ENCODE peak calls at places on chromosome 21, in four cellular contexts. D is breast epithelium; S is T-helper 22 cell; K is stimulated activated CD4-positive, alpha-beta T cell treated with anti-CD3 and anti-CD28 coated beads, Interleukin-1b, Interleukin-23, amount 100 ng/mL, for 24 hours. P is an unnamed sample.

GRCh38 chr21:30146558-30147282 is 19.9 kb downstream of the CLDN17 start:
- DNase-seq in S (no peak), K (no peak), D (peak), P (no peak)

GRCh38 chr21:33380483-33380998 is 22.7 kb upstream of the IFNGR2 start:
- DNase-seq in D (peak), S (peak), K (peak), P (peak)

GRCh38 chr21:44897326-44898010 is 23.2 kb downstream of the ITGB2 start:
- DNase-seq in S (no peak), K (no peak), D (no peak), P (no peak)

GRCh38 chr21:25323356-25323949 is 283.8 kb downstream of the MRPL39 start:
- DNase-seq in S (no peak), D (no peak), K (no peak), P (no peak)

GRCh38 chr21:42027085-42027803 is 17.1 kb upstream of the ZBTB21 start:
- DNase-seq in D (no peak), S (no peak), K (no peak), P (no peak)

GRCh38 chr21:25515484-25516405 is 91.5 kb downstream of the MRPL39 start:
- DNase-seq in S (no peak), K (no peak), D (no peak), P (no peak)

GRCh38 chr21:46500224-46500861 is 41.7 kb downstream of the DIP2A start:
- DNase-seq in D (no peak), S (no peak), K (no peak), P (no peak)

GRCh38 chr21:26453258-26453657 is 119.8 kb downstream of the CYYR1 start:
- DNase-seq in S (no peak), D (no peak), K (no peak), P (no peak)

GRCh38 chr21:45991606-45992301 is 10.2 kb downstream of the COL6A1 start:
- DNase-seq in D (no peak), K (no peak), S (no peak), P (no peak)

GRCh38 chr21:45362748-45363145 is 42.2 kb upstream of the COL18A1 start:
- DNase-seq in D (no peak), S (no peak), K (no peak), P (no peak)

GRCh38 chr21:32976791-32977190 is 48.9 kb upstream of the OLIG2 start:
- DNase-seq in S (no peak), D (no peak), K (no peak), P (no peak)

GRCh38 chr21:38404134-38404533 is 94.1 kb downstream of the ERG start:
- DNase-seq in S (no peak), K (no peak), D (no peak), P (no peak)

GRCh38 chr21:42307106-42307505 is 8.1 kb downstream of the TFF3 start:
- DNase-seq in K (no peak), D (no peak), S (no peak), P (no peak)

GRCh38 chr21:27580276-27580675 is 613.4 kb upstream of the ADAMTS5 start:
- DNase-seq in K (no peak), D (no peak), S (no peak), P (no peak)

GRCh38 chr21:18743523-18743922 is 339.9 kb upstream of the TMPRSS15 start:
- DNase-seq in K (no peak), S (no peak), D (no peak), P (no peak)

GRCh38 chr21:18000961-18001522 is 181.9 kb upstream of the C21orf91 start:
- DNase-seq in S (no peak), K (no peak), D (no peak), P (no peak)

GRCh38 chr21:38950388-38951094 is 144.8 kb downstream of the ETS2 start:
- DNase-seq in S (no peak), D (no peak), K (no peak), P (no peak)

GRCh38 chr21:17699524-17700189 is 87.0 kb upstream of the BTG3 start:
- DNase-seq in D (no peak), K (no peak), S (no peak), P (no peak)